ENCODE peak calls at places on chromosomes 11 and 22, in nine cellular contexts. Q, A, E, V, L, O, D, C and T are unnamed samples.

GRCh38 chr11:82038151-82038550 is 695.5 kb downstream of the FAM181B start:
- DNase-seq in Q (no peak), A (no peak), E (no peak), V (no peak), L (no peak), O (no peak), D (no peak), C (no peak), T (no peak)

GRCh38 chr22:30943368-30943767 is 25.2 kb downstream of the MORC2 start:
- DNase-seq in Q (no peak), A (no peak), E (no peak), V (peak), L (no peak), O (peak), D (no peak), C (no peak), T (no peak)

GRCh38 chr22:42991010-42991651 is 23.8 kb downstream of the PACSIN2 start:
- DNase-seq in Q (no peak), A (no peak), E (peak), V (no peak), L (no peak), O (no peak), D (no peak), C (no peak), T (no peak)

GRCh38 chr11:114883472-114883871 is 205.1 kb downstream of the NXPE2 start:
- DNase-seq in Q (no peak), A (no peak), E (no peak), V (no peak), L (peak), O (no peak), D (no peak), C (no peak), T (no peak)

GRCh38 chr22:21921184-21921721 is 31.4 kb downstream of the PPM1F start:
- DNase-seq in Q (no peak), A (no peak), E (no peak), V (no peak), L (no peak), O (no peak), D (no peak), C (no peak), T (no peak)

GRCh38 chr11:124800226-124800929 is at the start of gene MSANTD2:
- DNase-seq in Q (peak), A (peak), E (peak), V (peak), L (peak), O (peak), D (peak), C (peak), T (peak)

GRCh38 chr11:130390071-130390758 is 38.2 kb downstream of the ADAMTS8 start:
- DNase-seq in Q (peak), A (peak), E (peak), V (no peak), L (no peak), O (no peak), D (no peak), C (peak), T (no peak)

GRCh38 chr11:27848423-27848822 is 148.2 kb upstream of the BDNF start:
- DNase-seq in Q (no peak), A (no peak), E (no peak), V (no peak), L (no peak), O (no peak), D (no peak), C (no peak), T (no peak)

GRCh38 chr22:43376765-43377485 is 33.8 kb upstream of the SCUBE1 start:
- DNase-seq in Q (no peak), A (no peak), E (no peak), V (peak), L (no peak), O (no peak), D (no peak), C (no peak), T (peak)